ENCODE peak calls at places on chromosomes 2 and 18, in five cellular contexts. V is stomach, T is foreskin fibroblast, L is neural progenitor cell, K is A549. W is an unnamed sample.

GRCh38 chr2:18619091-18619490 is 29.7 kb upstream of the NT5C1B start:
- DNase-seq in V (no peak), T (no peak), L (no peak), K (no peak), W (no peak)

GRCh38 chr2:107255744-107256143 is 369.8 kb upstream of the ST6GAL2 start:
- DNase-seq in V (no peak), T (no peak), L (no peak), K (no peak), W (no peak)

GRCh38 chr2:186561467-186562208 is 28.2 kb upstream of the ITGAV start:
- DNase-seq in V (no peak), T (no peak), L (no peak), K (peak), W (no peak)

GRCh38 chr18:1090758-1091157 is 186.1 kb downstream of the ADCYAP1 start:
- DNase-seq in V (no peak), T (no peak), L (no peak), K (no peak), W (no peak)

GRCh38 chr2:28206786-28207185 is 185.9 kb upstream of the FOSL2 start:
- DNase-seq in V (no peak), T (peak), L (no peak), K (no peak), W (peak)

GRCh38 chr2:198483046-198483445 is 678.7 kb downstream of the PLCL1 start:
- DNase-seq in V (no peak), T (no peak), L (no peak), K (no peak), W (no peak)

GRCh38 chr2:86243950-86244733 is 44.9 kb downstream of the MRPL35 start:
- DNase-seq in V (no peak), T (no peak), L (no peak), K (no peak), W (no peak)

GRCh38 chr2:234448506-234449169 is 48.2 kb downstream of the ARL4C start:
- DNase-seq in V (no peak), T (no peak), L (peak), K (no peak), W (no peak)

GRCh38 chr2:951224-952006 is 766 bp downstream of the SNTG2 start:
- DNase-seq in V (no peak), T (peak), L (peak), K (no peak), W (no peak)

GRCh38 chr2:20916604-20917286 is 93.8 kb upstream of the LDAH start:
- DNase-seq in V (no peak), T (peak), L (no peak), K (peak), W (peak)
- TF ChIP-seq CTCF in V (peak), T (peak), L (peak), K (peak), W (peak)

GRCh38 chr2:159137511-159138101 is 148.9 kb downstream of the WDSUB1 start:
- DNase-seq in V (no peak), T (no peak), L (no peak), K (no peak), W (peak)
- H3K4me3 ChIP-seq in V (no peak), T (no peak), L (no peak), K (no peak), W (no peak)

GRCh38 chr2:23504591-23504990 is 119.6 kb downstream of the KLHL29 start:
- DNase-seq in V (no peak), T (no peak), L (no peak), K (no peak), W (no peak)

GRCh38 chr2:23503682-23504081 is 118.7 kb downstream of the KLHL29 start:
- DNase-seq in V (no peak), T (no peak), L (no peak), K (no peak), W (no peak)

GRCh38 chr2:23506460-23507266 is 121.7 kb downstream of the KLHL29 start:
- DNase-seq in V (no peak), T (no peak), L (no peak), K (no peak), W (peak)

GRCh38 chr2:23505984-23506380 is 121.0 kb downstream of the KLHL29 start:
- DNase-seq in V (no peak), T (peak), L (no peak), K (no peak), W (peak)

GRCh38 chr2:23505218-23505983 is 120.4 kb downstream of the KLHL29 start:
- DNase-seq in V (no peak), T (no peak), L (no peak), K (peak), W (no peak)
- TF ChIP-seq CTCF in V (no peak), T (no peak), L (peak), K (no peak), W (peak)

DNA sequence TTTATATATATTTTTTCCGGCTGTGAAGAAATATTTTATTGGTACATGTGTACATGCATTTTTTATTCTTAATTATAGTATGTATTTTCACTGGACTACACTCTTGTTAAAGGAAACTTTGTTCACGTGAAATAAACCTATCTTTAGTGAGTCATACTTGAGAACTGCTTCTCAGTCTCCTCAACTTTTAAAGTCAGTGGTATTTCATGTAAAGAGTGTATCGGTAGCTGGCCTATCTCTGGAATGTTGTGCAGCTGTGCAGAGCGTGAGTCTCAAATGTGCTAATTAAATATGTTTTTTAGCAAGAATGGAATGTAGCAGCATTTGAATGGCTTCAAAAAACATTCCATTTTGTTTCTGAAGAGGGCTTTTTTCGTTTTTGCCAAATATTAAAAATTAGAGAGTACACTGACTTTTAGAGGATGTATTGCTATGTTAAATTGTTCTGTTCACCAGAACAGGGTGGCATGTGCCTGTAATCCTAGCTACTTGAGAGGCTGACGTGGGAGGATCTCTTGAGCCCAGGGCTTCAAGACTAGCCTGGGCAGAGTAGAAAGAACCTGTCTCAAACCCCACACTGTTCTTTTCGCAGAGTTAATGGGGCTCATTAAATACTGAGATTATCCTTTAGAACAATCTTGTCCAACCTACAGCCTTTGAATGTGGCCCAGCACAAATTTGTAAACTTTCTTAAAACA is 14.3 kb downstream of the SPTBN1 start:
- DNase-seq in V (no peak), T (peak), L (no peak), K (no peak), W (peak)
- H3K4me3 ChIP-seq in V (no peak), T (no peak), L (no peak), K (no peak), W (no peak)

GRCh38 chr18:75548353-75548752 is 120.8 kb upstream of the SMIM21 start:
- DNase-seq in V (no peak), T (no peak), L (peak), K (peak), W (peak)

GRCh38 chr18:75544051-75544481 is 116.6 kb upstream of the SMIM21 start:
- DNase-seq in V (no peak), T (no peak), L (no peak), K (no peak), W (peak)

GRCh38 chr18:75544496-75544895 is 117.0 kb upstream of the SMIM21 start:
- DNase-seq in V (no peak), T (peak), L (no peak), K (no peak), W (peak)

GRCh38 chr18:75545189-75545588 is 117.7 kb upstream of the SMIM21 start:
- DNase-seq in V (no peak), T (no peak), L (no peak), K (no peak), W (no peak)

DNA sequence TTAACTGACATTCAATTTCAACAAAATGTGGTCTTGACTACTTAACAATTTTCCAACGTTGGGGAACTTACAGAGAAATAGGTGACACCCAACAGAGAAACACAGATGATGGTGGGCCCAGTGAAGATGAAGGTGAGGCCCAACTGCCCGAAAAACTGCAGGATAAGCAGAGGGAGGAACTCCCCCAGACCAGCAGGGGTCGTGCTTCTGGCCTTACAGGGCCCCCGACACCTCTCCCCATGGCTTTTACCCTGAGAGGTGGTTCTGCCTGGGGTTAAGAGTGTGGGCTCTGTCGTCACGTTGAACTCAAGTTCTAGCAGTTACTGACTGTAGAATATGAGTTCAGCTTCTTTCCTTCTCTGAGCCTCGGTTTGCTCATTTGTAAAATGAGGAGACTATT is 119.5 kb upstream of the SMIM21 start:
- DNase-seq in V (no peak), T (no peak), L (no peak), K (peak), W (no peak)
- TF ChIP-seq CTCF in V (no peak), T (no peak), L (no peak), K (no peak), W (no peak)

GRCh38 chr2:74497777-74498499 is 1.5 kb downstream of the LBX2 start:
- DNase-seq in V (peak), T (peak), L (peak), K (no peak), W (peak)
- H3K4me3 ChIP-seq in V (peak), T (peak), L (peak), K (no peak), W (peak)

GRCh38 chr18:55452123-55452611 is 135.8 kb downstream of the TCF4 start:
- DNase-seq in V (no peak), T (no peak), L (no peak), K (peak), W (peak)

GRCh38 chr18:55446996-55447671 is 140.9 kb downstream of the TCF4 start:
- DNase-seq in V (no peak), T (no peak), L (no peak), K (no peak), W (no peak)

GRCh38 chr18:55448390-55448789 is 139.6 kb downstream of the TCF4 start:
- DNase-seq in V (no peak), T (no peak), L (no peak), K (no peak), W (no peak)

GRCh38 chr18:55447672-55448018 is 140.3 kb downstream of the TCF4 start:
- DNase-seq in V (no peak), T (no peak), L (no peak), K (no peak), W (no peak)

DNA sequence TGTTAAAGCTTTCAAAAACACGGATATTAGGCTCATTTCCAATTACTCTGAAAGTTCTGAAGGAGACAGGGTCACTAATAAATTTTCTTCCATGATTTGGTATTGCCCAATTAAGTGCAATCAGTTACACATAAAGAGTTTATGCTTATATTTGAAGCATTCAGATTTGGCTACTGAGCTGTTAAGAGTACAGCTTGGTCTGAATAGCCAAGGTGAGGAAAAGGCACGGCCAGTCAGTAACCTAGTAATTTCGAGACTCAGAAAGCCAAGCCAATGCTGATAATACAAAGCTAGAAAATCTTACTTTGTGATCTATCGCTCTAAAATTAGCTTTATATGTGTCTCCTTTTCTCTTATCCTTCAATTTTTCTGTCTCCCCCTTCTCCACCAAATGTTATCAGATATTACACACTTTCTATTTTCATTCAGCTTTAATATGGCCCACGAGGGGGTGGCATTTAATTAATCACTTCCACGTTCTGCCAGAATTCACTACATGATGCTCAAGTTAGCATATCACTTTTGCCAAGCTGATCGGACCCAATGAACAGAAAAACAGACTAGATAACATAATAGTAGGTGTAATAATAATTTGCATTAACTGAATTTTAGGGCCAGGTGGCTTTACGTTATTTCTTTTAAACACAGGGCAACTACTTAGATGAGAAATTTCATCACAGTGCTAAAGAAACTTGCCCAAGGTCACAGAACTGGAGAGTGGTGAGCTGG is 138.4 kb downstream of the TCF4 start:
- DNase-seq in V (no peak), T (no peak), L (no peak), K (no peak), W (no peak)
- TF ChIP-seq CTCF in V (no peak), T (no peak), L (no peak), K (no peak), W (no peak)

GRCh38 chr2:172040311-172040710 is 40.6 kb downstream of the METAP1D start:
- DNase-seq in V (no peak), T (no peak), L (no peak), K (no peak), W (no peak)

GRCh38 chr2:172038121-172038520 is 38.4 kb downstream of the METAP1D start:
- DNase-seq in V (no peak), T (no peak), L (no peak), K (no peak), W (no peak)

GRCh38 chr2:172039011-172039704 is 39.4 kb downstream of the METAP1D start:
- DNase-seq in V (no peak), T (no peak), L (no peak), K (no peak), W (no peak)

GRCh38 chr2:172038604-172039003 is 38.9 kb downstream of the METAP1D start:
- DNase-seq in V (no peak), T (peak), L (no peak), K (peak), W (no peak)
- H3K4me3 ChIP-seq in V (no peak), T (no peak), L (no peak), K (no peak), W (no peak)

W was measured in cardiac fibroblast.